ENCODE peak calls at places on chromosomes 2 and 18, in nine cellular contexts. One of them, this sample, is unnamed.

GRCh38 chr2:286774-287392 is 1.0 kb downstream of the ALKAL2 start:
- DNase-seq in retinal pigment epithelial cell: no peak
- DNase-seq in body of pancreas: peak
- DNase-seq in neural progenitor cell: peak
- DNase-seq in sigmoid colon: no peak
- DNase-seq in testis: no peak
- DNase-seq in GM12865: no peak
- DNase-seq in dorsolateral prefrontal cortex: no peak
- DNase-seq in heart right ventricle: no peak
- DNase-seq in this sample: no peak

GRCh38 chr2:187453078-187453641 is 5.1 kb upstream of the CALCRL start:
- DNase-seq in heart right ventricle: no peak
- DNase-seq in dorsolateral prefrontal cortex: no peak
- DNase-seq in neural progenitor cell: peak
- DNase-seq in GM12865: peak
- DNase-seq in testis: no peak
- DNase-seq in sigmoid colon: no peak
- DNase-seq in retinal pigment epithelial cell: no peak
- DNase-seq in body of pancreas: no peak
- DNase-seq in this sample: peak

GRCh38 chr2:29755233-29755632 is 166.2 kb downstream of the ALK start:
- DNase-seq in neural progenitor cell: no peak
- DNase-seq in sigmoid colon: no peak
- DNase-seq in dorsolateral prefrontal cortex: no peak
- DNase-seq in retinal pigment epithelial cell: no peak
- DNase-seq in body of pancreas: no peak
- DNase-seq in testis: no peak
- DNase-seq in heart right ventricle: no peak
- DNase-seq in GM12865: no peak
- DNase-seq in this sample: no peak

GRCh38 chr18:35407871-35408481 is 30.8 kb upstream of the ZNF396 start:
- DNase-seq in heart right ventricle: no peak
- DNase-seq in body of pancreas: peak
- DNase-seq in dorsolateral prefrontal cortex: no peak
- DNase-seq in sigmoid colon: no peak
- DNase-seq in testis: peak
- DNase-seq in retinal pigment epithelial cell: peak
- DNase-seq in GM12865: peak
- DNase-seq in neural progenitor cell: peak
- DNase-seq in this sample: peak

GRCh38 chr18:31232000-31232399 is 69.3 kb upstream of the DSC1 start:
- DNase-seq in GM12865: no peak
- DNase-seq in neural progenitor cell: no peak
- DNase-seq in retinal pigment epithelial cell: no peak
- DNase-seq in dorsolateral prefrontal cortex: no peak
- DNase-seq in heart right ventricle: no peak
- DNase-seq in testis: no peak
- DNase-seq in body of pancreas: no peak
- DNase-seq in sigmoid colon: no peak
- DNase-seq in this sample: no peak

GRCh38 chr2:208248601-208249000 is 6.3 kb downstream of the IDH1 start:
- DNase-seq in retinal pigment epithelial cell: no peak
- DNase-seq in body of pancreas: no peak
- DNase-seq in sigmoid colon: no peak
- DNase-seq in heart right ventricle: no peak
- DNase-seq in dorsolateral prefrontal cortex: no peak
- DNase-seq in testis: no peak
- DNase-seq in neural progenitor cell: no peak
- DNase-seq in GM12865: no peak
- DNase-seq in this sample: no peak

GRCh38 chr2:43027496-43027895 is 198.9 kb downstream of the ZFP36L2 start:
- DNase-seq in neural progenitor cell: no peak
- DNase-seq in sigmoid colon: no peak
- DNase-seq in heart right ventricle: no peak
- DNase-seq in body of pancreas: no peak
- DNase-seq in dorsolateral prefrontal cortex: no peak
- DNase-seq in retinal pigment epithelial cell: no peak
- DNase-seq in testis: no peak
- DNase-seq in GM12865: no peak
- DNase-seq in this sample: no peak

GRCh38 chr2:141610564-141610963 is 520.3 kb downstream of the LRP1B start:
- DNase-seq in dorsolateral prefrontal cortex: no peak
- DNase-seq in neural progenitor cell: no peak
- DNase-seq in sigmoid colon: no peak
- DNase-seq in retinal pigment epithelial cell: no peak
- DNase-seq in body of pancreas: no peak
- DNase-seq in testis: no peak
- DNase-seq in GM12865: no peak
- DNase-seq in heart right ventricle: no peak
- DNase-seq in this sample: no peak

GRCh38 chr2:238449909-238450417 is 23.2 kb downstream of the ASB1 start:
- DNase-seq in testis: peak
- DNase-seq in heart right ventricle: peak
- DNase-seq in body of pancreas: peak
- DNase-seq in GM12865: no peak
- DNase-seq in sigmoid colon: peak
- DNase-seq in neural progenitor cell: no peak
- DNase-seq in dorsolateral prefrontal cortex: no peak
- DNase-seq in retinal pigment epithelial cell: no peak
- DNase-seq in this sample: peak

GRCh38 chr2:33900610-33901009 is 301.5 kb upstream of the FAM98A start:
- DNase-seq in GM12865: no peak
- DNase-seq in dorsolateral prefrontal cortex: no peak
- DNase-seq in body of pancreas: no peak
- DNase-seq in heart right ventricle: no peak
- DNase-seq in sigmoid colon: no peak
- DNase-seq in retinal pigment epithelial cell: no peak
- DNase-seq in neural progenitor cell: no peak
- DNase-seq in testis: no peak
- DNase-seq in this sample: no peak

GRCh38 chr18:28794459-28795245 is 617.7 kb upstream of the CDH2 start:
- DNase-seq in testis: no peak
- DNase-seq in GM12865: no peak
- DNase-seq in dorsolateral prefrontal cortex: no peak
- DNase-seq in body of pancreas: no peak
- DNase-seq in sigmoid colon: no peak
- DNase-seq in neural progenitor cell: no peak
- DNase-seq in retinal pigment epithelial cell: peak
- DNase-seq in heart right ventricle: no peak
- DNase-seq in this sample: peak

GRCh38 chr2:206354129-206354528 is 79.7 kb downstream of the ZDBF2 start:
- DNase-seq in body of pancreas: no peak
- DNase-seq in heart right ventricle: no peak
- DNase-seq in neural progenitor cell: no peak
- DNase-seq in retinal pigment epithelial cell: no peak
- DNase-seq in dorsolateral prefrontal cortex: no peak
- DNase-seq in GM12865: peak
- DNase-seq in sigmoid colon: no peak
- DNase-seq in testis: no peak
- DNase-seq in this sample: no peak

GRCh38 chr2:206349375-206349774 is 74.9 kb downstream of the ZDBF2 start:
- DNase-seq in dorsolateral prefrontal cortex: no peak
- DNase-seq in GM12865: no peak
- DNase-seq in body of pancreas: no peak
- DNase-seq in testis: no peak
- DNase-seq in retinal pigment epithelial cell: no peak
- DNase-seq in heart right ventricle: no peak
- DNase-seq in sigmoid colon: no peak
- DNase-seq in neural progenitor cell: no peak
- DNase-seq in this sample: no peak

GRCh38 chr2:206353685-206354084 is 79.2 kb downstream of the ZDBF2 start:
- DNase-seq in retinal pigment epithelial cell: no peak
- DNase-seq in GM12865: peak
- DNase-seq in dorsolateral prefrontal cortex: no peak
- DNase-seq in sigmoid colon: no peak
- DNase-seq in neural progenitor cell: no peak
- DNase-seq in testis: no peak
- DNase-seq in heart right ventricle: no peak
- DNase-seq in body of pancreas: no peak
- DNase-seq in this sample: no peak
- TF ChIP-seq CTCF in retinal pigment epithelial cell: no peak
- TF ChIP-seq CTCF in GM12865: peak
- TF ChIP-seq CTCF in dorsolateral prefrontal cortex: no peak
- TF ChIP-seq CTCF in sigmoid colon: no peak
- TF ChIP-seq CTCF in neural progenitor cell: no peak
- TF ChIP-seq CTCF in testis: no peak
- TF ChIP-seq CTCF in heart right ventricle: no peak
- TF ChIP-seq CTCF in body of pancreas: no peak
- TF ChIP-seq CTCF in this sample: no peak

GRCh38 chr18:57579928-57580327 is 6.6 kb downstream of the FECH start:
- DNase-seq in heart right ventricle: no peak
- DNase-seq in dorsolateral prefrontal cortex: no peak
- DNase-seq in sigmoid colon: no peak
- DNase-seq in retinal pigment epithelial cell: no peak
- DNase-seq in GM12865: no peak
- DNase-seq in neural progenitor cell: no peak
- DNase-seq in testis: no peak
- DNase-seq in body of pancreas: no peak
- DNase-seq in this sample: no peak
- H3K4me3 ChIP-seq in heart right ventricle: no peak
- H3K4me3 ChIP-seq in dorsolateral prefrontal cortex: no peak
- H3K4me3 ChIP-seq in sigmoid colon: no peak
- H3K4me3 ChIP-seq in retinal pigment epithelial cell: no peak
- H3K4me3 ChIP-seq in GM12865: no peak
- H3K4me3 ChIP-seq in neural progenitor cell: no peak
- H3K4me3 ChIP-seq in testis: no peak
- H3K4me3 ChIP-seq in body of pancreas: no peak
- H3K4me3 ChIP-seq in this sample: no peak

DNA sequence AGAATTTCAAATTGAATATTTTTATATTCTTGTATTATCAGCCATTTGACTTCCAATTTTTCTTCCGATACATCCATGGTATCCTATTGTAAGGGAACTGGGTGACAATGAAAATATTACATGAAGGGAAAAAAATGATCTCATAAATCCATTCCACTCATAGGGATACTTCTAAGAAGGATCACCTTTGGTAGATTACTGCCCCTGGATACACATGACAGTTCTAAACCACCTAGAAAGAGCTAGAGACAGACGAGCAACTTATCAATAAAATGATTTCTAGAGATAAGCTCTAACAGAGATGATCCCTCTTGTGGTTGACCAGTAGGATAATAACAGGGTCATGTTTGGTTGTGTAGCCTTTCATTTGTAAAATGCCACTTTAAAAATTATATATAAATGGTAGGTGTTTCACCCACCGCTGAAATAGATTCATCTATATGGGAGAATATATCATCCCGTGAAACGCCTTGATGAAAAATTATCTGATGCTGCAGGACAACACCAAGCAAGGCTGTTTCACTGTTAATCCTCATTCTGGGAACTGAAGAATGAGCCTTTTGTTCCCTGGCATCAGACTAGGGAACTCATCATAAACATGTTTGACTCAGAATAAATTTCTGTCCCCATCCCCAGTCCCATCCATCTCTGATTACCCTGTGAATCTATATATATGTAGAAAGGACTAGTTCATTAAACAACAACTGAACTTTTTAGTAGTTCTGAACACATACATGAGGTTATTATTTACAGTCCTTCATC is 180.0 kb downstream of the TCF4 start:
- DNase-seq in sigmoid colon: no peak
- DNase-seq in GM12865: no peak
- DNase-seq in heart right ventricle: no peak
- DNase-seq in neural progenitor cell: no peak
- DNase-seq in dorsolateral prefrontal cortex: no peak
- DNase-seq in testis: no peak
- DNase-seq in body of pancreas: no peak
- DNase-seq in retinal pigment epithelial cell: no peak
- DNase-seq in this sample: no peak
- TF ChIP-seq CTCF in sigmoid colon: no peak
- TF ChIP-seq CTCF in GM12865: no peak
- TF ChIP-seq CTCF in heart right ventricle: no peak
- TF ChIP-seq CTCF in neural progenitor cell: no peak
- TF ChIP-seq CTCF in dorsolateral prefrontal cortex: peak
- TF ChIP-seq CTCF in testis: no peak
- TF ChIP-seq CTCF in body of pancreas: no peak
- TF ChIP-seq CTCF in retinal pigment epithelial cell: no peak
- TF ChIP-seq CTCF in this sample: no peak

GRCh38 chr2:40209728-40210127 is 242.2 kb downstream of the SLC8A1 start:
- DNase-seq in body of pancreas: no peak
- DNase-seq in GM12865: no peak
- DNase-seq in sigmoid colon: no peak
- DNase-seq in neural progenitor cell: no peak
- DNase-seq in retinal pigment epithelial cell: no peak
- DNase-seq in dorsolateral prefrontal cortex: no peak
- DNase-seq in heart right ventricle: no peak
- DNase-seq in testis: no peak
- DNase-seq in this sample: no peak
- H3K4me3 ChIP-seq in body of pancreas: no peak
- H3K4me3 ChIP-seq in GM12865: no peak
- H3K4me3 ChIP-seq in sigmoid colon: no peak
- H3K4me3 ChIP-seq in neural progenitor cell: no peak
- H3K4me3 ChIP-seq in retinal pigment epithelial cell: no peak
- H3K4me3 ChIP-seq in dorsolateral prefrontal cortex: no peak
- H3K4me3 ChIP-seq in heart right ventricle: no peak
- H3K4me3 ChIP-seq in testis: no peak
- H3K4me3 ChIP-seq in this sample: no peak

This sample was measured in cardiac muscle cell.